ENCODE peak calls at places on chromosomes 12 and 14, in six cellular contexts. E is upper lobe of right lung, G is GM12878, F is lower lobe of right lung, Q is T-cell, N is PC-3. H is an unnamed sample.

GRCh38 chr14:49677643-49678042 is 10.4 kb downstream of the POLE2 start:
- ATAC-seq in E (no peak), G (peak), F (no peak), Q (no peak), N (no peak), H (peak)

GRCh38 chr14:66511849-66512248 is 3.9 kb downstream of the GPHN start:
- ATAC-seq in E (no peak), G (peak), F (no peak), Q (no peak), N (no peak), H (no peak)

GRCh38 chr12:97342130-97342529 is 120.5 kb upstream of the RMST start:
- ATAC-seq in E (no peak), G (no peak), F (no peak), Q (no peak), N (no peak), H (no peak)

GRCh38 chr12:13101854-13102375 is 1.6 kb downstream of the GSG1 start:
- ATAC-seq in E (peak), G (no peak), F (peak), Q (no peak), N (peak), H (no peak)

GRCh38 chr12:128794661-128795529 is 28.9 kb downstream of the SLC15A4 start:
- ATAC-seq in E (peak), G (no peak), F (no peak), Q (peak), N (no peak), H (no peak)

GRCh38 chr14:58272589-58273372 is 25.6 kb upstream of the ARID4A start:
- ATAC-seq in E (peak), G (peak), F (peak), Q (no peak), N (peak), H (peak)

GRCh38 chr12:116766285-116766684 is 28.2 kb downstream of the RNFT2 start:
- ATAC-seq in E (no peak), G (no peak), F (no peak), Q (no peak), N (no peak), H (no peak)

GRCh38 chr12:51905507-51906438 is 1.5 kb upstream of the ACVRL1 start:
- ATAC-seq in E (peak), G (no peak), F (peak), Q (no peak), N (no peak), H (no peak)

GRCh38 chr14:71698027-71698426 is 234.2 kb upstream of the RGS6 start:
- ATAC-seq in E (no peak), G (no peak), F (no peak), Q (no peak), N (no peak), H (no peak)

GRCh38 chr12:105355752-105356151 is 25.3 kb downstream of the C12orf75 start:
- ATAC-seq in E (no peak), G (no peak), F (no peak), Q (no peak), N (no peak), H (peak)

GRCh38 chr12:79186506-79186905 is 321.9 kb downstream of the SYT1 start:
- ATAC-seq in E (no peak), G (no peak), F (no peak), Q (no peak), N (no peak), H (no peak)

GRCh38 chr12:118436002-118436724 is 59.8 kb downstream of the SUDS3 start:
- ATAC-seq in E (peak), G (peak), F (no peak), Q (no peak), N (no peak), H (peak)

GRCh38 chr14:98163285-98163741 is 1108.7 kb downstream of the BCL11B start:
- ATAC-seq in E (no peak), G (no peak), F (no peak), Q (no peak), N (no peak), H (no peak)

GRCh38 chr12:104680506-104680905 is 223.8 kb downstream of the CHST11 start:
- ATAC-seq in E (peak), G (no peak), F (no peak), Q (no peak), N (no peak), H (no peak)

GRCh38 chr14:70563417-70563816 is 28.6 kb upstream of the ADAM20 start:
- ATAC-seq in E (no peak), G (no peak), F (no peak), Q (no peak), N (no peak), H (no peak)

GRCh38 chr14:90483117-90483516 is 86.3 kb downstream of the CALM1 start:
- ATAC-seq in E (no peak), G (no peak), F (no peak), Q (no peak), N (no peak), H (no peak)

GRCh38 chr14:98912655-98913054 is 359.3 kb downstream of the BCL11B start:
- ATAC-seq in E (no peak), G (no peak), F (no peak), Q (peak), N (no peak), H (no peak)

H was measured in SK-N-SH treated with all-trans-retinoic acid at 6 μM for 48 hours.